ENCODE peak calls at places on chromosomes 2 and 18, in five cellular contexts. One of them, this sample, is unnamed.

GRCh38 chr2:163970058-163970806 is 234.4 kb upstream of the FIGN start:
- DNase-seq in T-helper 9 cell: no peak
- DNase-seq in Caco-2: no peak
- DNase-seq in hypothalamus: no peak
- DNase-seq in activated naive CD4-positive, alpha-beta T cell treated with anti-CD3 and anti-CD28 coated beads, Interleukin-2, amount 10 ng/mL, durations not matched to agents 7 days and 5 days: no peak
- DNase-seq in this sample: no peak

GRCh38 chr2:241339839-241340471 is 16.1 kb upstream of the FARP2 start:
- DNase-seq in Caco-2: no peak
- DNase-seq in hypothalamus: no peak
- DNase-seq in T-helper 9 cell: no peak
- DNase-seq in activated naive CD4-positive, alpha-beta T cell treated with anti-CD3 and anti-CD28 coated beads, Interleukin-2, amount 10 ng/mL, durations not matched to agents 7 days and 5 days: no peak
- DNase-seq in this sample: no peak

GRCh38 chr2:128361376-128362131 is 42.9 kb upstream of the HS6ST1 start:
- DNase-seq in T-helper 9 cell: no peak
- DNase-seq in activated naive CD4-positive, alpha-beta T cell treated with anti-CD3 and anti-CD28 coated beads, Interleukin-2, amount 10 ng/mL, durations not matched to agents 7 days and 5 days: no peak
- DNase-seq in hypothalamus: no peak
- DNase-seq in Caco-2: peak
- DNase-seq in this sample: no peak

GRCh38 chr18:47992903-47993302 is 62.4 kb upstream of the SMAD2 start:
- DNase-seq in Caco-2: no peak
- DNase-seq in activated naive CD4-positive, alpha-beta T cell treated with anti-CD3 and anti-CD28 coated beads, Interleukin-2, amount 10 ng/mL, durations not matched to agents 7 days and 5 days: no peak
- DNase-seq in T-helper 9 cell: no peak
- DNase-seq in hypothalamus: no peak
- DNase-seq in this sample: no peak

GRCh38 chr2:223930002-223930976 is 14.8 kb downstream of the WDFY1 start:
- DNase-seq in activated naive CD4-positive, alpha-beta T cell treated with anti-CD3 and anti-CD28 coated beads, Interleukin-2, amount 10 ng/mL, durations not matched to agents 7 days and 5 days: no peak
- DNase-seq in Caco-2: peak
- DNase-seq in hypothalamus: peak
- DNase-seq in T-helper 9 cell: no peak
- DNase-seq in this sample: peak

GRCh38 chr2:191311627-191312026 is 66.4 kb downstream of the MYO1B start:
- DNase-seq in Caco-2: no peak
- DNase-seq in T-helper 9 cell: no peak
- DNase-seq in activated naive CD4-positive, alpha-beta T cell treated with anti-CD3 and anti-CD28 coated beads, Interleukin-2, amount 10 ng/mL, durations not matched to agents 7 days and 5 days: no peak
- DNase-seq in hypothalamus: no peak
- DNase-seq in this sample: peak

GRCh38 chr2:177348735-177349693 is 43.6 kb upstream of the AGPS start:
- DNase-seq in activated naive CD4-positive, alpha-beta T cell treated with anti-CD3 and anti-CD28 coated beads, Interleukin-2, amount 10 ng/mL, durations not matched to agents 7 days and 5 days: no peak
- DNase-seq in hypothalamus: no peak
- DNase-seq in T-helper 9 cell: no peak
- DNase-seq in Caco-2: no peak
- DNase-seq in this sample: no peak

GRCh38 chr2:263774-264492 is at the start of gene SH3YL1:
- DNase-seq in hypothalamus: no peak
- DNase-seq in activated naive CD4-positive, alpha-beta T cell treated with anti-CD3 and anti-CD28 coated beads, Interleukin-2, amount 10 ng/mL, durations not matched to agents 7 days and 5 days: peak
- DNase-seq in Caco-2: peak
- DNase-seq in T-helper 9 cell: peak
- DNase-seq in this sample: no peak

GRCh38 chr2:205405752-205406151 is 276.5 kb upstream of the NRP2 start:
- DNase-seq in T-helper 9 cell: no peak
- DNase-seq in Caco-2: no peak
- DNase-seq in hypothalamus: no peak
- DNase-seq in activated naive CD4-positive, alpha-beta T cell treated with anti-CD3 and anti-CD28 coated beads, Interleukin-2, amount 10 ng/mL, durations not matched to agents 7 days and 5 days: no peak
- DNase-seq in this sample: no peak

GRCh38 chr2:168114619-168115018 is 132.8 kb downstream of the STK39 start:
- DNase-seq in activated naive CD4-positive, alpha-beta T cell treated with anti-CD3 and anti-CD28 coated beads, Interleukin-2, amount 10 ng/mL, durations not matched to agents 7 days and 5 days: no peak
- DNase-seq in hypothalamus: no peak
- DNase-seq in T-helper 9 cell: no peak
- DNase-seq in Caco-2: no peak
- DNase-seq in this sample: no peak

GRCh38 chr2:199461455-199462166 is 3.9 kb upstream of the SATB2 start:
- DNase-seq in activated naive CD4-positive, alpha-beta T cell treated with anti-CD3 and anti-CD28 coated beads, Interleukin-2, amount 10 ng/mL, durations not matched to agents 7 days and 5 days: no peak
- DNase-seq in Caco-2: no peak
- DNase-seq in hypothalamus: no peak
- DNase-seq in T-helper 9 cell: no peak
- DNase-seq in this sample: no peak

GRCh38 chr2:168186452-168186851 is 60.9 kb downstream of the STK39 start:
- DNase-seq in Caco-2: no peak
- DNase-seq in hypothalamus: no peak
- DNase-seq in T-helper 9 cell: no peak
- DNase-seq in activated naive CD4-positive, alpha-beta T cell treated with anti-CD3 and anti-CD28 coated beads, Interleukin-2, amount 10 ng/mL, durations not matched to agents 7 days and 5 days: no peak
- DNase-seq in this sample: no peak

GRCh38 chr2:241982711-241983570 is 113.4 kb downstream of the RTP5 start:
- DNase-seq in T-helper 9 cell: no peak
- DNase-seq in activated naive CD4-positive, alpha-beta T cell treated with anti-CD3 and anti-CD28 coated beads, Interleukin-2, amount 10 ng/mL, durations not matched to agents 7 days and 5 days: no peak
- DNase-seq in Caco-2: no peak
- DNase-seq in hypothalamus: no peak
- DNase-seq in this sample: no peak

GRCh38 chr2:207683879-207684627 is 27.4 kb upstream of the CCNYL1 start:
- DNase-seq in T-helper 9 cell: no peak
- DNase-seq in activated naive CD4-positive, alpha-beta T cell treated with anti-CD3 and anti-CD28 coated beads, Interleukin-2, amount 10 ng/mL, durations not matched to agents 7 days and 5 days: no peak
- DNase-seq in hypothalamus: no peak
- DNase-seq in Caco-2: peak
- DNase-seq in this sample: peak

GRCh38 chr2:144230452-144231085 is 289.4 kb downstream of the ZEB2 start:
- DNase-seq in T-helper 9 cell: no peak
- DNase-seq in Caco-2: no peak
- DNase-seq in hypothalamus: no peak
- DNase-seq in activated naive CD4-positive, alpha-beta T cell treated with anti-CD3 and anti-CD28 coated beads, Interleukin-2, amount 10 ng/mL, durations not matched to agents 7 days and 5 days: no peak
- DNase-seq in this sample: no peak

GRCh38 chr2:130845507-130846085 is 8.9 kb downstream of the ARHGEF4 start:
- DNase-seq in hypothalamus: no peak
- DNase-seq in Caco-2: no peak
- DNase-seq in T-helper 9 cell: no peak
- DNase-seq in activated naive CD4-positive, alpha-beta T cell treated with anti-CD3 and anti-CD28 coated beads, Interleukin-2, amount 10 ng/mL, durations not matched to agents 7 days and 5 days: no peak
- DNase-seq in this sample: no peak

GRCh38 chr2:85187069-85187468 is 53.9 kb downstream of the TCF7L1 start:
- DNase-seq in hypothalamus: no peak
- DNase-seq in activated naive CD4-positive, alpha-beta T cell treated with anti-CD3 and anti-CD28 coated beads, Interleukin-2, amount 10 ng/mL, durations not matched to agents 7 days and 5 days: no peak
- DNase-seq in T-helper 9 cell: no peak
- DNase-seq in Caco-2: no peak
- DNase-seq in this sample: no peak

GRCh38 chr2:239807568-239807967 is 217.6 kb downstream of the NDUFA10 start:
- DNase-seq in Caco-2: no peak
- DNase-seq in T-helper 9 cell: no peak
- DNase-seq in hypothalamus: no peak
- DNase-seq in activated naive CD4-positive, alpha-beta T cell treated with anti-CD3 and anti-CD28 coated beads, Interleukin-2, amount 10 ng/mL, durations not matched to agents 7 days and 5 days: no peak
- DNase-seq in this sample: no peak

GRCh38 chr2:96906719-96907404 is 37.0 kb upstream of the SEMA4C start:
- DNase-seq in T-helper 9 cell: no peak
- DNase-seq in Caco-2: no peak
- DNase-seq in activated naive CD4-positive, alpha-beta T cell treated with anti-CD3 and anti-CD28 coated beads, Interleukin-2, amount 10 ng/mL, durations not matched to agents 7 days and 5 days: no peak
- DNase-seq in hypothalamus: no peak
- DNase-seq in this sample: no peak

GRCh38 chr2:95350320-95351079 is 52.0 kb upstream of the FAHD2A start:
- DNase-seq in activated naive CD4-positive, alpha-beta T cell treated with anti-CD3 and anti-CD28 coated beads, Interleukin-2, amount 10 ng/mL, durations not matched to agents 7 days and 5 days: peak
- DNase-seq in T-helper 9 cell: no peak
- DNase-seq in Caco-2: peak
- DNase-seq in hypothalamus: no peak
- DNase-seq in this sample: no peak

GRCh38 chr2:36820942-36821605 is 124.6 kb downstream of the VIT start:
- DNase-seq in Caco-2: no peak
- DNase-seq in T-helper 9 cell: no peak
- DNase-seq in activated naive CD4-positive, alpha-beta T cell treated with anti-CD3 and anti-CD28 coated beads, Interleukin-2, amount 10 ng/mL, durations not matched to agents 7 days and 5 days: no peak
- DNase-seq in hypothalamus: no peak
- DNase-seq in this sample: no peak

GRCh38 chr2:7633556-7634153 is 716.4 kb downstream of the RNF144A start:
- DNase-seq in hypothalamus: no peak
- DNase-seq in T-helper 9 cell: no peak
- DNase-seq in activated naive CD4-positive, alpha-beta T cell treated with anti-CD3 and anti-CD28 coated beads, Interleukin-2, amount 10 ng/mL, durations not matched to agents 7 days and 5 days: no peak
- DNase-seq in Caco-2: no peak
- DNase-seq in this sample: no peak